ENCODE peak calls at places on chromosomes 12 and 14, in five cellular contexts. One of them, this sample, is unnamed.

GRCh38 chr12:65597527-65597926 is 226.8 kb upstream of the HMGA2 start:
- DNase-seq in uterus: no peak
- DNase-seq in spleen: no peak
- DNase-seq in suprapubic skin: no peak
- DNase-seq in ovary: no peak
- DNase-seq in this sample: no peak

GRCh38 chr14:103103461-103104388 is 9.2 kb downstream of the EXOC3L4 start:
- DNase-seq in uterus: no peak
- DNase-seq in spleen: no peak
- DNase-seq in suprapubic skin: no peak
- DNase-seq in ovary: no peak
- DNase-seq in this sample: peak; percentile 92

GRCh38 chr14:81655423-81656314 is 122.0 kb upstream of the SEL1L start:
- DNase-seq in uterus: no peak
- DNase-seq in spleen: no peak
- DNase-seq in suprapubic skin: no peak
- DNase-seq in ovary: peak; percentile 19
- DNase-seq in this sample: no peak

GRCh38 chr14:88170333-88170732 is 152.7 kb downstream of the KCNK10 start:
- DNase-seq in uterus: no peak
- DNase-seq in spleen: no peak
- DNase-seq in suprapubic skin: no peak
- DNase-seq in ovary: no peak
- DNase-seq in this sample: no peak

GRCh38 chr12:94123127-94123526 is 25.2 kb upstream of the PLXNC1 start:
- DNase-seq in uterus: no peak
- DNase-seq in spleen: no peak
- DNase-seq in suprapubic skin: no peak
- DNase-seq in ovary: no peak
- DNase-seq in this sample: no peak

GRCh38 chr14:89429206-89430091 is 12.4 kb upstream of the FOXN3 start:
- DNase-seq in uterus: peak; percentile 37
- DNase-seq in spleen: no peak
- DNase-seq in suprapubic skin: no peak
- DNase-seq in ovary: no peak
- DNase-seq in this sample: no peak

GRCh38 chr12:100404769-100405407 is 48.0 kb downstream of the SLC17A8 start:
- DNase-seq in uterus: no peak
- DNase-seq in spleen: no peak
- DNase-seq in suprapubic skin: no peak
- DNase-seq in ovary: no peak
- DNase-seq in this sample: no peak

GRCh38 chr12:124408822-124409517 is 114.1 kb downstream of the RFLNA start:
- DNase-seq in uterus: no peak
- DNase-seq in spleen: no peak
- DNase-seq in suprapubic skin: no peak
- DNase-seq in ovary: no peak
- DNase-seq in this sample: no peak

GRCh38 chr14:50335389-50335788 is 23.3 kb downstream of the DMAC2L start:
- DNase-seq in uterus: peak; percentile 74
- DNase-seq in spleen: no peak
- DNase-seq in suprapubic skin: peak; percentile 76
- DNase-seq in ovary: peak; percentile 47
- DNase-seq in this sample: no peak

GRCh38 chr12:114167431-114167830 is 201.3 kb upstream of the RBM19 start:
- DNase-seq in uterus: no peak
- DNase-seq in spleen: no peak
- DNase-seq in suprapubic skin: no peak
- DNase-seq in ovary: no peak
- DNase-seq in this sample: no peak

GRCh38 chr12:50317198-50317597 is 33.9 kb upstream of the LIMA1 start:
- DNase-seq in uterus: no peak
- DNase-seq in spleen: no peak
- DNase-seq in suprapubic skin: no peak
- DNase-seq in ovary: no peak
- DNase-seq in this sample: no peak

GRCh38 chr12:20367731-20368652 is at the start of gene PDE3A:
- DNase-seq in uterus: peak; percentile 66
- DNase-seq in spleen: peak; percentile 70
- DNase-seq in suprapubic skin: peak; percentile 71
- DNase-seq in ovary: peak; percentile 49
- DNase-seq in this sample: peak; percentile 72

GRCh38 chr12:44847888-44848770 is 28.0 kb downstream of the NELL2 start:
- DNase-seq in uterus: no peak
- DNase-seq in spleen: peak; percentile 77
- DNase-seq in suprapubic skin: no peak
- DNase-seq in ovary: no peak
- DNase-seq in this sample: no peak

GRCh38 chr12:21169878-21170472 is 39.0 kb downstream of the SLCO1B1 start:
- DNase-seq in uterus: no peak
- DNase-seq in spleen: no peak
- DNase-seq in suprapubic skin: no peak
- DNase-seq in ovary: no peak
- DNase-seq in this sample: peak; percentile 22

GRCh38 chr12:49827351-49828099 is 688 bp downstream of the NCKAP5L start:
- DNase-seq in uterus: peak; percentile 70
- DNase-seq in spleen: peak; percentile 90
- DNase-seq in suprapubic skin: peak; percentile 79
- DNase-seq in ovary: peak; percentile 82
- DNase-seq in this sample: peak; percentile 88

GRCh38 chr12:40226652-40227051 is 1.9 kb downstream of the LRRK2 start:
- DNase-seq in uterus: peak; percentile 54
- DNase-seq in spleen: no peak
- DNase-seq in suprapubic skin: peak; percentile 71
- DNase-seq in ovary: peak; percentile 50
- DNase-seq in this sample: peak; percentile 80

GRCh38 chr14:106691601-106692291 is 1165.4 kb downstream of the TMEM121 start:
- DNase-seq in uterus: no peak
- DNase-seq in spleen: peak; percentile 78
- DNase-seq in suprapubic skin: peak; percentile 61
- DNase-seq in ovary: no peak
- DNase-seq in this sample: no peak

GRCh38 chr14:89493877-89494634 is 77.0 kb upstream of the FOXN3 start:
- DNase-seq in uterus: no peak
- DNase-seq in spleen: no peak
- DNase-seq in suprapubic skin: no peak
- DNase-seq in ovary: no peak
- DNase-seq in this sample: no peak

GRCh38 chr12:104865080-104865479 is 93.0 kb downstream of the SLC41A2 start:
- DNase-seq in uterus: no peak
- DNase-seq in spleen: no peak
- DNase-seq in suprapubic skin: no peak
- DNase-seq in ovary: no peak
- DNase-seq in this sample: no peak

GRCh38 chr14:20415723-20416622 is 2.7 kb upstream of the TEP1 start:
- DNase-seq in uterus: no peak
- DNase-seq in spleen: no peak
- DNase-seq in suprapubic skin: no peak
- DNase-seq in ovary: no peak
- DNase-seq in this sample: no peak

GRCh38 chr14:95456281-95456680 is 60.2 kb downstream of the SYNE3 start:
- DNase-seq in uterus: no peak
- DNase-seq in spleen: no peak
- DNase-seq in suprapubic skin: no peak
- DNase-seq in ovary: no peak
- DNase-seq in this sample: no peak

GRCh38 chr14:91171291-91171690 is 57.4 kb downstream of the DGLUCY start:
- DNase-seq in uterus: no peak
- DNase-seq in spleen: no peak
- DNase-seq in suprapubic skin: no peak
- DNase-seq in ovary: no peak
- DNase-seq in this sample: no peak

GRCh38 chr12:19288161-19288560 is 151.1 kb upstream of the AEBP2 start:
- DNase-seq in uterus: no peak
- DNase-seq in spleen: no peak
- DNase-seq in suprapubic skin: no peak
- DNase-seq in ovary: no peak
- DNase-seq in this sample: no peak

GRCh38 chr12:24408305-24408704 is 458.8 kb upstream of the SOX5 start:
- DNase-seq in uterus: no peak
- DNase-seq in spleen: no peak
- DNase-seq in suprapubic skin: no peak
- DNase-seq in ovary: no peak
- DNase-seq in this sample: no peak

GRCh38 chr12:104137175-104137901 is 672 bp downstream of the NFYB start:
- DNase-seq in uterus: peak; percentile 51
- DNase-seq in spleen: peak; percentile 92
- DNase-seq in suprapubic skin: peak; percentile 74
- DNase-seq in ovary: peak; percentile 40
- DNase-seq in this sample: peak; percentile 91

GRCh38 chr12:121038861-121039654 is at the start of gene OASL:
- DNase-seq in uterus: no peak
- DNase-seq in spleen: peak; percentile 79
- DNase-seq in suprapubic skin: no peak
- DNase-seq in ovary: peak; percentile 12
- DNase-seq in this sample: peak; percentile 64

GRCh38 chr14:23294734-23295561 is 7.7 kb downstream of the PPP1R3E start:
- DNase-seq in uterus: no peak
- DNase-seq in spleen: no peak
- DNase-seq in suprapubic skin: no peak
- DNase-seq in ovary: no peak
- DNase-seq in this sample: peak; percentile 37

GRCh38 chr14:65071544-65071943 is 30.8 kb downstream of the MAX start:
- DNase-seq in uterus: no peak
- DNase-seq in spleen: no peak
- DNase-seq in suprapubic skin: no peak
- DNase-seq in ovary: no peak
- DNase-seq in this sample: no peak

GRCh38 chr12:52010152-52010622 is 3.4 kb downstream of the TAMALIN start:
- DNase-seq in uterus: peak; percentile 91
- DNase-seq in spleen: peak; percentile 88
- DNase-seq in suprapubic skin: peak; percentile 89
- DNase-seq in ovary: peak; percentile 94
- DNase-seq in this sample: peak; percentile 88

GRCh38 chr14:97413991-97414717 is 617.0 kb downstream of the VRK1 start:
- DNase-seq in uterus: no peak
- DNase-seq in spleen: no peak
- DNase-seq in suprapubic skin: no peak
- DNase-seq in ovary: no peak
- DNase-seq in this sample: no peak

GRCh38 chr14:97412933-97413574 is 615.9 kb downstream of the VRK1 start:
- DNase-seq in uterus: no peak
- DNase-seq in spleen: no peak
- DNase-seq in suprapubic skin: no peak
- DNase-seq in ovary: no peak
- DNase-seq in this sample: no peak

GRCh38 chr14:97416550-97416949 is 619.4 kb downstream of the VRK1 start:
- DNase-seq in uterus: no peak
- DNase-seq in spleen: no peak
- DNase-seq in suprapubic skin: no peak
- DNase-seq in ovary: no peak
- DNase-seq in this sample: no peak

GRCh38 chr14:97415907-97416306 is 618.7 kb downstream of the VRK1 start:
- DNase-seq in uterus: no peak
- DNase-seq in spleen: no peak
- DNase-seq in suprapubic skin: no peak
- DNase-seq in ovary: no peak
- DNase-seq in this sample: no peak

GRCh38 chr14:97414718-97415098 is 617.5 kb downstream of the VRK1 start:
- DNase-seq in uterus: no peak
- DNase-seq in spleen: no peak
- DNase-seq in suprapubic skin: no peak
- DNase-seq in ovary: no peak
- DNase-seq in this sample: no peak
- H3K36me3 ChIP-seq in uterus: no peaks in the 10 kb centered on the region
- H3K36me3 ChIP-seq in spleen: no peaks in the 10 kb centered on the region
- H3K36me3 ChIP-seq in suprapubic skin: no peaks in the 10 kb centered on the region
- H3K36me3 ChIP-seq in ovary: no peaks in the 10 kb centered on the region
- H3K36me3 ChIP-seq in this sample: no peaks in the 10 kb centered on the region

DNA sequence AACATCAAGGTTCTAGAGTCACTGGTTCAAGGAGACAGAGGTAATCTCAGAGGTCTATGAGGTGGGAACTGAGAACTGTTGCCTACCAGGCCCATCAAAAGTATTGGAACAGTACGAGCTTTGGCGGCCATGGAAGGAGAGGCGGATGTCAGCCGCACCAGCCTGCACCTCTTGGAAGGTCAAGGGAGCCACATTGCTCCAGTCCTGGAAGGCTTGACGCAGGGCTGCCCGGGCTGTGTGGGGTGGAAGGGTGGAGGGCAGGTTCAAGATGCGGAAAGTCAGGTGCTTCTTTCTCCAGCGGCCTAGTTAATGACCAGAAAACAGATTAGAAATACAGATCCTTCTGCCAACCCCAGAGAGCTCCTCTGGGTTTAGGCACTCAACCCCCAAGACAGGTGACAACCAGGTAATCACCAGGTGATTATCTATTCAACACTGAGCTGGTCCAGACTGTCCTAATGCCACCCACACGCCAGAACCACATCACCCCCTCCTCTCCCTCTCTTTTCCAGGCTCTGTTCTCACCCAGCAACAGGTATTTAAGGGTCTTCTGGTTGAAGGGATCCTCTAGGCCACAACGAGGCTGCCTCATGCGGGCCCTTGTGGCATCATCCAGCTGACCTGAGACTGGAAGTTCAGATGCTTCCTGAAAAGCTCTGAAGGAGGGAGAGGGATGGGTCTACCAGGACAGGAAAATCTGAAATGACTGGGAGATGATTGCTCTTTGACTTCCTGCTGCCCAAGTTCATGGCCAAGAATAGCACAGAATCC is 2.0 kb downstream of the MMP19 start:
- DNase-seq in uterus: no peak
- DNase-seq in spleen: no peak
- DNase-seq in suprapubic skin: peak; percentile 54
- DNase-seq in ovary: no peak
- DNase-seq in this sample: no peak
- TF ChIP-seq POLR2A in uterus: no peak
- TF ChIP-seq POLR2A in spleen: no peak
- TF ChIP-seq POLR2A in suprapubic skin: no peak
- TF ChIP-seq POLR2A in ovary: no peak
- TF ChIP-seq POLR2A in this sample: no peak

GRCh38 chr14:51653855-51654548 is 2.3 kb downstream of the FRMD6 start:
- DNase-seq in uterus: no peak
- DNase-seq in spleen: no peak
- DNase-seq in suprapubic skin: no peak
- DNase-seq in ovary: no peak
- DNase-seq in this sample: no peak
- H3K4me3 ChIP-seq in uterus: peak overlapping the region; percentile 85
- H3K4me3 ChIP-seq in spleen: peak overlapping the region; percentile 90
- H3K4me3 ChIP-seq in suprapubic skin: peak overlapping the region; percentile 94
- H3K4me3 ChIP-seq in ovary: peak overlapping the region; percentile 76
- H3K4me3 ChIP-seq in this sample: peak overlapping the region; percentile 91

GRCh38 chr12:4797096-4797495 is 76.9 kb downstream of the GALNT8 start:
- DNase-seq in uterus: no peak
- DNase-seq in spleen: no peak
- DNase-seq in suprapubic skin: no peak
- DNase-seq in ovary: no peak
- DNase-seq in this sample: no peak

GRCh38 chr12:4791497-4791896 is 71.3 kb downstream of the GALNT8 start:
- DNase-seq in uterus: no peak
- DNase-seq in spleen: no peak
- DNase-seq in suprapubic skin: no peak
- DNase-seq in ovary: no peak
- DNase-seq in this sample: no peak

GRCh38 chr12:4794503-4794902 is 74.3 kb downstream of the GALNT8 start:
- DNase-seq in uterus: no peak
- DNase-seq in spleen: no peak
- DNase-seq in suprapubic skin: no peak
- DNase-seq in ovary: no peak
- DNase-seq in this sample: no peak

GRCh38 chr12:4800555-4800954 is 80.4 kb downstream of the GALNT8 start:
- DNase-seq in uterus: no peak
- DNase-seq in spleen: no peak
- DNase-seq in suprapubic skin: no peak
- DNase-seq in ovary: no peak
- DNase-seq in this sample: no peak

GRCh38 chr12:4796218-4796617 is 76.0 kb downstream of the GALNT8 start:
- DNase-seq in uterus: no peak
- DNase-seq in spleen: no peak
- DNase-seq in suprapubic skin: no peak
- DNase-seq in ovary: no peak
- DNase-seq in this sample: no peak
- H3K36me3 ChIP-seq in uterus: no peaks in the 10 kb centered on the region
- H3K36me3 ChIP-seq in spleen: no peaks in the 10 kb centered on the region
- H3K36me3 ChIP-seq in suprapubic skin: no peaks in the 10 kb centered on the region
- H3K36me3 ChIP-seq in ovary: no peaks in the 10 kb centered on the region
- H3K36me3 ChIP-seq in this sample: no peaks in the 10 kb centered on the region